ENCODE peak calls at places on chromosomes 4 and X, in seven cellular contexts. O is cardiac muscle cell; M is CD4-positive, alpha-beta T cell; S is suprapubic skin; B is esophagus muscularis mucosa; W is choroid plexus epithelial cell; Q is tibial nerve. H is an unnamed sample.

GRCh38 chr4:89114100-89114499 is 2.8 kb downstream of the TIGD2 start:
- DNase-seq in W (no peak), O (no peak), Q (no peak), M (no peak), B (no peak), S (no peak), H (peak)

GRCh38 chr4:61918507-61919462 is 718.7 kb downstream of the ADGRL3 start:
- DNase-seq in W (no peak), O (no peak), M (no peak), S (no peak), Q (no peak), B (no peak), H (no peak)

GRCh38 chrX:14916017-14916674 is 42.9 kb downstream of the MOSPD2 start:
- DNase-seq in B (no peak), O (no peak), Q (no peak), M (no peak), W (peak), S (no peak), H (no peak)

GRCh38 chr4:5751918-5752802 is 41.2 kb downstream of the EVC start:
- DNase-seq in W (peak), O (no peak), Q (no peak), B (no peak), M (no peak), S (no peak), H (no peak)

GRCh38 chrX:74420194-74421035 is 878 bp upstream of the SLC16A2 start:
- DNase-seq in Q (peak), M (peak), O (peak), B (no peak), S (peak), W (peak), H (no peak)

GRCh38 chr4:119489305-119489704 is 139.3 kb downstream of the PDE5A start:
- DNase-seq in S (no peak), W (no peak), B (no peak), M (no peak), O (no peak), Q (no peak), H (no peak)

GRCh38 chrX:115650916-115651315 is 89.9 kb downstream of the PLS3 start:
- DNase-seq in O (peak), S (no peak), W (peak), Q (no peak), B (no peak), M (no peak), H (no peak)

GRCh38 chrX:151754042-151754419 is 19.5 kb downstream of the CNGA2 start:
- DNase-seq in S (no peak), W (peak), B (no peak), O (no peak), Q (no peak), M (no peak), H (no peak)

GRCh38 chr4:7507381-7507780 is 72.7 kb upstream of the PSAPL1 start:
- DNase-seq in S (no peak), M (no peak), B (no peak), O (no peak), W (no peak), Q (no peak), H (no peak)

GRCh38 chr4:82891728-82892466 is 944 bp upstream of the SEC31A start:
- DNase-seq in B (no peak), Q (no peak), M (no peak), W (peak), O (no peak), S (no peak), H (no peak)

GRCh38 chr4:189301692-189302091 is 639.0 kb upstream of the FRG1 start:
- DNase-seq in S (no peak), Q (no peak), B (no peak), O (no peak), W (no peak), M (no peak), H (no peak)

GRCh38 chr4:174826660-174827059 is 2.4 kb downstream of the GLRA3 start:
- DNase-seq in S (no peak), M (no peak), W (no peak), O (no peak), B (no peak), Q (no peak), H (no peak)
- TF ChIP-seq CTCF in S (no peak), M (no peak), W (peak), O (no peak), B (no peak), Q (no peak), H (no peak)

DNA sequence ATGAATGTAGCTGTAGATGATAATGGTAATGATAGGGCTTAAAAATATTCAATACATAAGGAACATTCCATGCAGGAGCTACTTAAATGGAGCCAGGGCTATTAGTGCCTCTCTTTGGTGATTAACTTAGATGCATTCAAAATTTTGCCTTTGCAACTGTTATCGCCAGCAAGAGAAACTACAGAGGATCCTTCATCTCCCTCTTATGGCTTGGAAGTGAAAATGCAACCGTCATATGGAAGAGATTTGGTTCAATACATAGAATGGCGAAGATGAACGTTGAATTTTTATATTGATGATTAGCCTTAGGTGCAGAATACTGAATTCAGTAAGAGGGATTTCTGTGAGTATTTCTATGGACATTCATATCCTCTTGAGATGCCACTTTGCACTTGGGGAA is 134.5 kb upstream of the NLGN4X start:
- DNase-seq in W (no peak), S (no peak), B (no peak), M (no peak), O (peak), Q (no peak), H (no peak)
- TF ChIP-seq CTCF in W (no peak), S (no peak), B (no peak), M (no peak), O (no peak), Q (no peak), H (no peak)

GRCh38 chr4:151150821-151151580 is 51.6 kb downstream of the RPS3A start:
- DNase-seq in S (no peak), B (no peak), O (no peak), M (no peak), W (no peak), Q (no peak), H (no peak)

GRCh38 chr4:151143162-151143561 is 43.7 kb downstream of the RPS3A start:
- DNase-seq in O (no peak), S (no peak), M (no peak), Q (no peak), W (no peak), B (no peak), H (no peak)

GRCh38 chr4:151144329-151145072 is 45.1 kb downstream of the RPS3A start:
- DNase-seq in M (no peak), B (no peak), O (no peak), S (no peak), W (no peak), Q (no peak), H (no peak)

GRCh38 chr4:151142758-151143157 is 43.3 kb downstream of the RPS3A start:
- DNase-seq in S (no peak), M (no peak), O (no peak), B (no peak), Q (no peak), W (no peak), H (no peak)

GRCh38 chr4:151147000-151147399 is 47.6 kb downstream of the RPS3A start:
- DNase-seq in O (no peak), W (peak), Q (no peak), B (no peak), S (no peak), M (no peak), H (no peak)
- TF ChIP-seq CTCF in O (no peak), W (no peak), Q (no peak), B (no peak), S (no peak), M (no peak), H (no peak)

GRCh38 chrX:56803849-56804681 is 75.0 kb downstream of the NBDY start:
- DNase-seq in B (no peak), S (no peak), Q (no peak), M (no peak), W (no peak), O (no peak), H (no peak)
- TF ChIP-seq CTCF in B (no peak), S (no peak), Q (no peak), M (no peak), W (no peak), O (no peak), H (no peak)

GRCh38 chr4:147836807-147837206 is 104.9 kb downstream of the ARHGAP10 start:
- DNase-seq in O (no peak), S (no peak), Q (no peak), W (no peak), B (peak), M (no peak), H (peak)

GRCh38 chr4:147839200-147839599 is 107.3 kb downstream of the ARHGAP10 start:
- DNase-seq in B (no peak), W (no peak), M (no peak), Q (no peak), O (no peak), S (no peak), H (no peak)

GRCh38 chr4:147837854-147838253 is 106.0 kb downstream of the ARHGAP10 start:
- DNase-seq in M (no peak), W (no peak), B (no peak), S (no peak), Q (no peak), O (no peak), H (no peak)

GRCh38 chr4:147839651-147840050 is 107.8 kb downstream of the ARHGAP10 start:
- DNase-seq in W (no peak), M (no peak), Q (no peak), S (no peak), B (peak), O (no peak), H (no peak)

DNA sequence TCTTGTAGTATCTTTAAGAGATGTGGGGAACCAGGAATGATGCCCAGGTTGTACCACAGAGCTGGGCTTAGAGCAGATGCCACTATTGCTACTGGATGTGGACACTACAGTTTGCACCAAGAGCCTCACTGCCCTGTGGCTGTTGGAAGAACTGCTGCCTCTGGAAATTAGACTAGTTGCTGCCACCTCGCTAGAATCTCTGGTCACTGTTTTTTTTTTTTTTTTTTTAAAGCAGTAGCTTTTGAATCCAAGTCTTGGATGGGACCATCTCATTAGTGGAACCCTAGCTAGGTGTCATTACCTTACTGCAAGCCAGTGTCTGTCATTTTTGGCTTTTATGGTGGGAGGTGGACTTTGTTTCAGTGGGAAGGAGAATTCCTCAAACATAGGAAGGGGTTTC is 105.5 kb downstream of the ARHGAP10 start:
- DNase-seq in B (no peak), O (no peak), Q (no peak), W (peak), S (no peak), M (no peak), H (no peak)
- TF ChIP-seq CTCF in B (peak), O (no peak), Q (no peak), W (peak), S (no peak), M (no peak), H (no peak)

DNA sequence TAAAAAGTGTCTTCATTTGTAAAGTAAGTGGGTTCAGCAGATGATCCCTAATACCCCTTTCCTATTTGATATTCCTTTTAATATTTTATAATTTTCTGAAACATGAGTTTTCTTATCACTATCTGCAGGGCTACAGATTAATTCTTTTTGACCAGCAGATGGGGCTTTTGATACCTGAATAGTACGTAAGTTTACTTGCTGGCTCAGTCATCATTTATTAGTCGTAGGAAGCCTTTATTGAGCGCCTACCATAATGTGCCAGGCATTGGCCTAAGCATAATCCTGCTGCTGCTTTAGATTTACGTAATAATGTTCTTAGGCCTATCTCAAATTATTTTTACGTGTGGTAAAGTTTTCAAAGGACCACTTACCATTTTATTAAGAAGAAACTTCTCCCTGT is 33.1 kb downstream of the OSTC start:
- DNase-seq in S (no peak), W (peak), Q (no peak), M (no peak), B (no peak), O (no peak), H (peak)
- TF ChIP-seq CTCF in S (no peak), W (peak), Q (no peak), M (no peak), B (peak), O (peak), H (peak)

GRCh38 chrX:102154900-102155805 is 624 bp downstream of the BEX5 start:
- DNase-seq in M (peak), Q (no peak), W (no peak), O (peak), S (no peak), B (no peak), H (no peak)

GRCh38 chrX:102155806-102156179 is at the start of gene BEX5:
- DNase-seq in B (no peak), M (peak), O (peak), S (no peak), Q (no peak), W (peak), H (peak)

DNA sequence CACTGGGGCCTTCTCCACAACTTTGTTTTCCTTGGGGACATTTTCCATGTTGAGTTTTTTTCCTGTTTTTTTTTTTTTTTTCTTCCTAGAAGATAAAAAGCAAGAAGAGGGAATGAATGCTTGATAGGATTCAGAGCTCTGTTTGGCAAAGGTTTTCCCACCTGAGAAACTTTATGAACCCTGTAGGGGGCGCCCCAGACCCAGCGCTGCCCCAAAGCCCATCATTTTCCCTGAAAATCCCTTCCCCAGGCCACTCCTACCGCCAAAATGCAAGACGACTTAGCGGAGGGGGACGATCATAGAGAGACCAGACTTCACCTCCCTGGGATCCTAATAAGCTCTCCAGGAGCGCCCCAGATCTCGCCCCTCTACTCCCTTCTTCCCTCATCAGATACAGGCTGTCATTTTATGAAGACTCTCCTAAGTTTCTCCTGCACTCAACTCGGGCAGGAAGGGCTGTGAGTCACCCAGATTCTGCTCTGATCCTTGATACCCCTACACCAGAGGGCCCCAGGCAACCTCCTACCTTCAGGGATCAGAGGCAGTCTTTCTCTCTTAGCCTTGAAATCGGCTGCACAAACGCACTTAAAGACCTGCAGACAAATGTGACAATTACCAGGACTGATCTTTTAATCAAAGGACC is 1.4 kb downstream of the BEX5 start:
- DNase-seq in B (no peak), W (no peak), S (no peak), O (peak), Q (no peak), M (peak), H (no peak)
- TF ChIP-seq CTCF in B (peak), W (no peak), S (no peak), O (no peak), Q (no peak), M (peak), H (peak)

H was measured in GM10248.